ENCODE peak calls at places on chromosomes 16 and 17, in seven cellular contexts. One of them, this sample, is unnamed.

GRCh38 chr16:11914759-11915643 is 755 bp downstream of the GSPT1 start:
- DNase-seq in HCT116: no peak
- DNase-seq in heart left ventricle: peak; percentile 53
- DNase-seq in psoas muscle: peak; percentile 78
- DNase-seq in transverse colon: peak; percentile 53
- DNase-seq in PC-9: no peak
- DNase-seq in cardiac muscle cell: peak; percentile 69
- DNase-seq in this sample: peak; percentile 41

GRCh38 chr17:78611636-78612035 is 34.4 kb upstream of the DNAH17 start:
- DNase-seq in HCT116: no peak
- DNase-seq in heart left ventricle: peak; percentile 15
- DNase-seq in psoas muscle: no peak
- DNase-seq in transverse colon: no peak
- DNase-seq in PC-9: no peak
- DNase-seq in cardiac muscle cell: no peak
- DNase-seq in this sample: no peak

GRCh38 chr17:43627657-43628650 is 33.8 kb downstream of the MEOX1 start:
- DNase-seq in HCT116: no peak
- DNase-seq in heart left ventricle: peak; percentile 72
- DNase-seq in psoas muscle: no peak
- DNase-seq in transverse colon: no peak
- DNase-seq in PC-9: no peak
- DNase-seq in cardiac muscle cell: peak; percentile 22
- DNase-seq in this sample: no peak

GRCh38 chr17:74042241-74042640 is 161.2 kb upstream of the RPL38 start:
- DNase-seq in HCT116: no peak
- DNase-seq in heart left ventricle: no peak
- DNase-seq in psoas muscle: no peak
- DNase-seq in transverse colon: no peak
- DNase-seq in PC-9: no peak
- DNase-seq in cardiac muscle cell: no peak
- DNase-seq in this sample: no peak

GRCh38 chr16:82456683-82457082 is 170.1 kb upstream of the CDH13 start:
- DNase-seq in HCT116: peak; percentile 57
- DNase-seq in heart left ventricle: peak; percentile 42
- DNase-seq in psoas muscle: peak; percentile 54
- DNase-seq in transverse colon: peak; percentile 53
- DNase-seq in PC-9: peak; percentile 50
- DNase-seq in cardiac muscle cell: peak; percentile 80
- DNase-seq in this sample: peak; percentile 81

GRCh38 chr17:29177871-29178749 is 2.1 kb downstream of the MYO18A start:
- DNase-seq in HCT116: no peak
- DNase-seq in heart left ventricle: peak; percentile 42
- DNase-seq in psoas muscle: no peak
- DNase-seq in transverse colon: peak; percentile 74
- DNase-seq in PC-9: peak; percentile 81
- DNase-seq in cardiac muscle cell: no peak
- DNase-seq in this sample: peak; percentile 52

GRCh38 chr16:52993179-52993578 is 59.5 kb downstream of the CHD9NB start:
- DNase-seq in HCT116: no peak
- DNase-seq in heart left ventricle: no peak
- DNase-seq in psoas muscle: no peak
- DNase-seq in transverse colon: no peak
- DNase-seq in PC-9: no peak
- DNase-seq in cardiac muscle cell: no peak
- DNase-seq in this sample: no peak

GRCh38 chr17:68910256-68910705 is 44.9 kb downstream of the ABCA8 start:
- DNase-seq in HCT116: no peak
- DNase-seq in heart left ventricle: no peak
- DNase-seq in psoas muscle: peak; percentile 53
- DNase-seq in transverse colon: no peak
- DNase-seq in PC-9: no peak
- DNase-seq in cardiac muscle cell: no peak
- DNase-seq in this sample: no peak

GRCh38 chr17:27601069-27601974 is 29.7 kb upstream of the LGALS9 start:
- DNase-seq in HCT116: peak; percentile 50
- DNase-seq in heart left ventricle: peak; percentile 72
- DNase-seq in psoas muscle: peak; percentile 81
- DNase-seq in transverse colon: peak; percentile 87
- DNase-seq in PC-9: no peak
- DNase-seq in cardiac muscle cell: peak; percentile 81
- DNase-seq in this sample: peak; percentile 94

GRCh38 chr17:2438823-2439222 is 38.0 kb upstream of the MNT start:
- DNase-seq in HCT116: no peak
- DNase-seq in heart left ventricle: no peak
- DNase-seq in psoas muscle: no peak
- DNase-seq in transverse colon: no peak
- DNase-seq in PC-9: no peak
- DNase-seq in cardiac muscle cell: no peak
- DNase-seq in this sample: no peak

GRCh38 chr17:48745381-48746275 is 17.1 kb upstream of the HOXB13 start:
- DNase-seq in HCT116: no peak
- DNase-seq in heart left ventricle: no peak
- DNase-seq in psoas muscle: no peak
- DNase-seq in transverse colon: no peak
- DNase-seq in PC-9: no peak
- DNase-seq in cardiac muscle cell: no peak
- DNase-seq in this sample: no peak

GRCh38 chr17:83055911-83056582 is 23.4 kb upstream of the METRNL start:
- DNase-seq in HCT116: no peak
- DNase-seq in heart left ventricle: peak; percentile 55
- DNase-seq in psoas muscle: peak; percentile 60
- DNase-seq in transverse colon: no peak
- DNase-seq in PC-9: peak; percentile 69
- DNase-seq in cardiac muscle cell: no peak
- DNase-seq in this sample: no peak

GRCh38 chr17:28907709-28908475 is 5.0 kb upstream of the DHRS13 start:
- DNase-seq in HCT116: no peak
- DNase-seq in heart left ventricle: no peak
- DNase-seq in psoas muscle: no peak
- DNase-seq in transverse colon: no peak
- DNase-seq in PC-9: no peak
- DNase-seq in cardiac muscle cell: no peak
- DNase-seq in this sample: no peak

GRCh38 chr16:20114356-20114755 is 40.7 kb upstream of the GPR139 start:
- DNase-seq in HCT116: peak; percentile 53
- DNase-seq in heart left ventricle: no peak
- DNase-seq in psoas muscle: no peak
- DNase-seq in transverse colon: peak; percentile 25
- DNase-seq in PC-9: no peak
- DNase-seq in cardiac muscle cell: no peak
- DNase-seq in this sample: no peak

GRCh38 chr16:20678242-20678641 is 19.2 kb downstream of the ACSM1 start:
- DNase-seq in HCT116: no peak
- DNase-seq in heart left ventricle: no peak
- DNase-seq in psoas muscle: no peak
- DNase-seq in transverse colon: no peak
- DNase-seq in PC-9: no peak
- DNase-seq in cardiac muscle cell: no peak
- DNase-seq in this sample: no peak

GRCh38 chr17:29569245-29569950 is 897 bp downstream of the TP53I13 start:
- DNase-seq in HCT116: no peak
- DNase-seq in heart left ventricle: no peak
- DNase-seq in psoas muscle: peak; percentile 51
- DNase-seq in transverse colon: no peak
- DNase-seq in PC-9: peak; percentile 24
- DNase-seq in cardiac muscle cell: no peak
- DNase-seq in this sample: peak; percentile 46

GRCh38 chr16:46629331-46629843 is 8.2 kb upstream of the SHCBP1 start:
- DNase-seq in HCT116: peak; percentile 59
- DNase-seq in heart left ventricle: no peak
- DNase-seq in psoas muscle: no peak
- DNase-seq in transverse colon: no peak
- DNase-seq in PC-9: peak; percentile 48
- DNase-seq in cardiac muscle cell: peak; percentile 18
- DNase-seq in this sample: peak; percentile 26

GRCh38 chr16:10752843-10753523 is 9.3 kb downstream of the NUBP1 start:
- DNase-seq in HCT116: no peak
- DNase-seq in heart left ventricle: peak; percentile 59
- DNase-seq in psoas muscle: no peak
- DNase-seq in transverse colon: peak; percentile 55
- DNase-seq in PC-9: no peak
- DNase-seq in cardiac muscle cell: no peak
- DNase-seq in this sample: no peak

GRCh38 chr17:72510454-72511016 is 389.7 kb downstream of the SOX9 start:
- DNase-seq in HCT116: no peak
- DNase-seq in heart left ventricle: no peak
- DNase-seq in psoas muscle: no peak
- DNase-seq in transverse colon: no peak
- DNase-seq in PC-9: no peak
- DNase-seq in cardiac muscle cell: no peak
- DNase-seq in this sample: no peak

GRCh38 chr17:72511874-72512273 is 391.1 kb downstream of the SOX9 start:
- DNase-seq in HCT116: no peak
- DNase-seq in heart left ventricle: no peak
- DNase-seq in psoas muscle: no peak
- DNase-seq in transverse colon: peak; percentile 50
- DNase-seq in PC-9: no peak
- DNase-seq in cardiac muscle cell: no peak
- DNase-seq in this sample: no peak

GRCh38 chr17:72514888-72515287 is 394.1 kb downstream of the SOX9 start:
- DNase-seq in HCT116: no peak
- DNase-seq in heart left ventricle: peak; percentile 69
- DNase-seq in psoas muscle: no peak
- DNase-seq in transverse colon: no peak
- DNase-seq in PC-9: no peak
- DNase-seq in cardiac muscle cell: no peak
- DNase-seq in this sample: no peak

GRCh38 chr17:72514321-72514861 is 393.6 kb downstream of the SOX9 start:
- DNase-seq in HCT116: no peak
- DNase-seq in heart left ventricle: no peak
- DNase-seq in psoas muscle: no peak
- DNase-seq in transverse colon: no peak
- DNase-seq in PC-9: no peak
- DNase-seq in cardiac muscle cell: no peak
- DNase-seq in this sample: no peak

GRCh38 chr17:72512649-72513556 is 392.1 kb downstream of the SOX9 start:
- DNase-seq in HCT116: no peak
- DNase-seq in heart left ventricle: no peak
- DNase-seq in psoas muscle: no peak
- DNase-seq in transverse colon: no peak
- DNase-seq in PC-9: no peak
- DNase-seq in cardiac muscle cell: no peak
- DNase-seq in this sample: no peak
- TF ChIP-seq CTCF in HCT116: no peak
- TF ChIP-seq CTCF in heart left ventricle: no peak
- TF ChIP-seq CTCF in psoas muscle: no peak
- TF ChIP-seq CTCF in transverse colon: no peak
- TF ChIP-seq CTCF in PC-9: no peak
- TF ChIP-seq CTCF in cardiac muscle cell: no peak
- TF ChIP-seq CTCF in this sample: no peak

DNA sequence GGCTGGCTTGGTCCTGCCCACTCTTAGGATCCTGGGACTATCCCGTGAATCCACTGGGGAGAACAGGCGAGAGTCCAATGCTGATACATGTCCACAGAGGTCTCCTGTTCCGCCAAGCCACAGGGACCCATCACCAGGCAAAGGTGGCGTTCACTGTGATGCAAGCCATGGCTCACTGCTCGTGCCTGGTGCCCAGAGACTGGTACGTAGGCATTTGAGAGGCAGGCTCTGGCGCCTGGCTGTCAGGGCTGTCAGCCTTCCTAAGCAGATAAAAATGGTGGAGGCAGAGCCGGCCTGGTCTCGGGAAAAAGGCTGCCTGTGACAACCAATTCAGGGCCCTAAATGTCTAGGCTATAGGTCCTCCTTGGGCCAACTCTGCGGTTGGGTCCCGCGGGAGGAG is 2329.0 kb downstream of the TP53TG3F start:
- DNase-seq in HCT116: no peak
- DNase-seq in heart left ventricle: no peak
- DNase-seq in psoas muscle: no peak
- DNase-seq in transverse colon: no peak
- DNase-seq in PC-9: no peak
- DNase-seq in cardiac muscle cell: no peak
- DNase-seq in this sample: no peak
- H3K9me3 ChIP-seq in HCT116: no peaks in the 10 kb centered on the region
- H3K9me3 ChIP-seq in heart left ventricle: peaks cover 12% of the 10 kb centered on the region
- H3K9me3 ChIP-seq in psoas muscle: peaks cover 7% of the 10 kb centered on the region
- H3K9me3 ChIP-seq in transverse colon: peaks cover 16% of the 10 kb centered on the region
- H3K9me3 ChIP-seq in PC-9: no peaks in the 10 kb centered on the region
- H3K9me3 ChIP-seq in cardiac muscle cell: peaks cover 2% of the 10 kb centered on the region
- H3K9me3 ChIP-seq in this sample: peaks cover 4% of the 10 kb centered on the region

GRCh38 chr16:84397090-84397489 is 28.8 kb downstream of the ATP2C2 start:
- DNase-seq in HCT116: no peak
- DNase-seq in heart left ventricle: no peak
- DNase-seq in psoas muscle: no peak
- DNase-seq in transverse colon: no peak
- DNase-seq in PC-9: no peak
- DNase-seq in cardiac muscle cell: no peak
- DNase-seq in this sample: no peak

GRCh38 chr16:84391151-84391873 is 23.0 kb downstream of the ATP2C2 start:
- DNase-seq in HCT116: no peak
- DNase-seq in heart left ventricle: no peak
- DNase-seq in psoas muscle: no peak
- DNase-seq in transverse colon: no peak
- DNase-seq in PC-9: no peak
- DNase-seq in cardiac muscle cell: no peak
- DNase-seq in this sample: no peak

GRCh38 chr16:84396537-84397008 is 28.2 kb downstream of the ATP2C2 start:
- DNase-seq in HCT116: no peak
- DNase-seq in heart left ventricle: no peak
- DNase-seq in psoas muscle: no peak
- DNase-seq in transverse colon: no peak
- DNase-seq in PC-9: peak; percentile 98
- DNase-seq in cardiac muscle cell: no peak
- DNase-seq in this sample: peak; percentile 84
- H3K4me1 ChIP-seq in HCT116: no peaks in the 10 kb centered on the region
- H3K4me1 ChIP-seq in heart left ventricle: peaks cover 7% of the 10 kb centered on the region
- H3K4me1 ChIP-seq in psoas muscle: no peaks in the 10 kb centered on the region
- H3K4me1 ChIP-seq in transverse colon: peaks cover under 1% of the 10 kb centered on the region
- H3K4me1 ChIP-seq in PC-9: peaks cover 26% of the 10 kb centered on the region
- H3K4me1 ChIP-seq in cardiac muscle cell: no peaks in the 10 kb centered on the region
- H3K4me1 ChIP-seq in this sample: peaks cover 28% of the 10 kb centered on the region

DNA sequence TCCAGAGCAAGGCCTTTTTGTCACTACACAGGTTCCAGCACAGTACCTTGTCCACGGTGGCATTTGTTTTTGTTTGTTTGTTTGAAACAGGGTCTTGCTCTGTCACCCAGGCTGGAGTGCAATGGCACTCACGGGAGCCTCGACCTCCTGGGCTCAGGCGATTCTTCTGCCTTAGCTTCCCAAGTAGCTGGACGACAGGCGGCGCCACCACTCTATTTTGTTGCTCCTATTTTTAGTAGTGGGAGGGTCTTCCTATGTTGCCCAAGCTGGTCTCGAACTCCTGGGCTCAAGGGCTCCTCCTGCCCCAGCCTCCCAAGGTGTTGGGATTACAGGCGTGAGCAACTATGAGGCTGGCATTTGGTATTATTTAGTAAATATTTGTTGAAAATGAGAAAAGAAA is 10.3 kb downstream of the MRC2 start:
- DNase-seq in HCT116: peak; percentile 22
- DNase-seq in heart left ventricle: no peak
- DNase-seq in psoas muscle: no peak
- DNase-seq in transverse colon: no peak
- DNase-seq in PC-9: no peak
- DNase-seq in cardiac muscle cell: no peak
- DNase-seq in this sample: no peak
- TF ChIP-seq CTCF in HCT116: no peak
- TF ChIP-seq CTCF in heart left ventricle: no peak
- TF ChIP-seq CTCF in psoas muscle: no peak
- TF ChIP-seq CTCF in transverse colon: no peak
- TF ChIP-seq CTCF in PC-9: no peak
- TF ChIP-seq CTCF in cardiac muscle cell: no peak
- TF ChIP-seq CTCF in this sample: no peak